ENCODE peak calls at places on chromosomes 1 and 21, in five cellular contexts. B is left kidney, Y is T-helper 22 cell, N is neural crest cell, S is glutamatergic neuron. X is an unnamed sample.

GRCh38 chr1:17591814-17592430 is 52.4 kb downstream of the ARHGEF10L start:
- DNase-seq in N (no peak), Y (no peak), B (peak), S (no peak), X (no peak)

GRCh38 chr1:239361403-239361802 is 25.0 kb upstream of the CHRM3 start:
- DNase-seq in B (no peak), Y (no peak), S (no peak), N (no peak), X (no peak)

GRCh38 chr1:25727026-25727818 is 72.8 kb upstream of the SELENON start:
- DNase-seq in S (no peak), N (no peak), Y (no peak), B (peak), X (no peak)

GRCh38 chr1:233790662-233791371 is 113.7 kb upstream of the SLC35F3 start:
- DNase-seq in N (peak), B (peak), Y (no peak), S (no peak), X (no peak)

GRCh38 chr1:31704261-31705079 is 653 bp upstream of the COL16A1 start:
- DNase-seq in Y (no peak), B (peak), N (no peak), S (no peak), X (no peak)

GRCh38 chr21:21232320-21232719 is 234.1 kb downstream of the NCAM2 start:
- DNase-seq in S (no peak), Y (no peak), N (no peak), B (peak), X (no peak)

GRCh38 chr1:200039849-200040479 is 12.5 kb downstream of the NR5A2 start:
- DNase-seq in Y (no peak), S (no peak), N (no peak), B (no peak), X (no peak)

GRCh38 chr1:66752000-66752592 is at the start of gene DYNLT5:
- DNase-seq in B (peak), S (peak), N (peak), Y (no peak), X (peak)

GRCh38 chr1:196607940-196608339 is 300 bp downstream of the KCNT2 start:
- DNase-seq in N (no peak), B (no peak), S (no peak), Y (no peak), X (no peak)

GRCh38 chr1:228022571-228023293 is 15.9 kb downstream of the WNT3A start:
- DNase-seq in B (no peak), N (no peak), Y (no peak), S (no peak), X (peak)

GRCh38 chr1:185686996-185687778 is 47.0 kb upstream of the HMCN1 start:
- DNase-seq in S (no peak), B (no peak), N (no peak), Y (no peak), X (no peak)

GRCh38 chr21:31656199-31657095 is 3.0 kb upstream of the SOD1 start:
- DNase-seq in N (no peak), Y (no peak), B (no peak), S (no peak), X (no peak)